ENCODE peak calls at places on chromosomes 4 and X, in ten cellular contexts. N, T, J, S, D, R, Y, X, A and L are unnamed samples.

GRCh38 chrX:12686324-12686723 is 104.9 kb upstream of the PRPS2 start:
- DNase-seq in N (no peak), T (no peak), J (no peak), S (no peak), D (no peak), R (no peak), Y (no peak), X (no peak), A (no peak), L (no peak)

GRCh38 chr4:33381806-33382205 is 2661.6 kb downstream of the PCDH7 start:
- DNase-seq in N (no peak), T (no peak), J (peak), S (no peak), D (no peak), R (no peak), Y (no peak), X (no peak), A (no peak), L (no peak)

GRCh38 chr4:56937262-56937661 is 29.6 kb downstream of the REST start:
- DNase-seq in N (no peak), T (no peak), J (peak), S (no peak), D (peak), R (no peak), Y (no peak), X (peak), A (no peak), L (peak)

GRCh38 chr4:44869222-44869882 is 143.0 kb upstream of the GNPDA2 start:
- DNase-seq in N (peak), T (no peak), J (no peak), S (no peak), D (no peak), R (no peak), Y (no peak), X (no peak), A (no peak), L (no peak)

GRCh38 chr4:37770016-37770415 is 56.5 kb upstream of the PGM2 start:
- DNase-seq in N (no peak), T (no peak), J (peak), S (no peak), D (peak), R (no peak), Y (no peak), X (no peak), A (no peak), L (no peak)

GRCh38 chr4:11480683-11481082 is 52.0 kb upstream of the HS3ST1 start:
- DNase-seq in N (no peak), T (no peak), J (no peak), S (peak), D (peak), R (no peak), Y (no peak), X (no peak), A (no peak), L (peak)

GRCh38 chrX:41442824-41443560 is 4.2 kb upstream of the NYX start:
- DNase-seq in N (no peak), T (no peak), J (no peak), S (no peak), D (no peak), R (no peak), Y (no peak), X (no peak), A (no peak), L (no peak)

GRCh38 chrX:69466546-69466945 is 37.6 kb upstream of the NALF2 start:
- DNase-seq in N (no peak), T (no peak), J (no peak), S (no peak), D (no peak), R (no peak), Y (no peak), X (no peak), A (no peak), L (no peak)

GRCh38 chr4:37788782-37789181 is 37.7 kb upstream of the PGM2 start:
- DNase-seq in N (no peak), T (no peak), J (no peak), S (no peak), D (no peak), R (no peak), Y (no peak), X (no peak), A (no peak), L (no peak)

GRCh38 chr4:147924604-147925412 is 192.9 kb downstream of the ARHGAP10 start:
- DNase-seq in N (no peak), T (no peak), J (peak), S (peak), D (peak), R (no peak), Y (no peak), X (peak), A (peak), L (peak)

GRCh38 chr4:158179465-158179864 is 6.6 kb upstream of the GASK1B start:
- DNase-seq in N (no peak), T (no peak), J (no peak), S (no peak), D (no peak), R (no peak), Y (no peak), X (no peak), A (no peak), L (no peak)

GRCh38 chr4:1246111-1246881 is 2.6 kb downstream of the CTBP1 start:
- DNase-seq in N (peak), T (no peak), J (no peak), S (peak), D (no peak), R (peak), Y (no peak), X (no peak), A (peak), L (no peak)

GRCh38 chr4:80138556-80139538 is 58.5 kb upstream of the PRDM8 start:
- DNase-seq in N (no peak), T (peak), J (peak), S (peak), D (peak), R (no peak), Y (no peak), X (no peak), A (no peak), L (peak)

GRCh38 chr4:2812600-2812932 is 19.7 kb downstream of the SH3BP2 start:
- DNase-seq in N (no peak), T (no peak), J (no peak), S (no peak), D (no peak), R (no peak), Y (no peak), X (peak), A (no peak), L (peak)

GRCh38 chr4:1881709-1882108 is 10.5 kb downstream of the NSD2 start:
- DNase-seq in N (no peak), T (no peak), J (no peak), S (no peak), D (no peak), R (no peak), Y (no peak), X (no peak), A (no peak), L (no peak)

GRCh38 chrX:147550217-147550616 is 361.5 kb upstream of the FMR1 start:
- DNase-seq in N (no peak), T (peak), J (no peak), S (no peak), D (no peak), R (no peak), Y (no peak), X (no peak), A (no peak), L (peak)

GRCh38 chr4:185566972-185567749 is 31.9 kb upstream of the PDLIM3 start:
- DNase-seq in N (no peak), T (no peak), J (peak), S (no peak), D (peak), R (no peak), Y (no peak), X (no peak), A (peak), L (peak)

GRCh38 chr4:2432991-2433530 is 14.3 kb downstream of the CFAP99 start:
- DNase-seq in N (no peak), T (no peak), J (peak), S (no peak), D (peak), R (no peak), Y (no peak), X (no peak), A (no peak), L (peak)

GRCh38 chr4:100494166-100494565 is 23.7 kb downstream of the EMCN start:
- DNase-seq in N (no peak), T (no peak), J (peak), S (no peak), D (peak), R (no peak), Y (no peak), X (no peak), A (no peak), L (peak)

GRCh38 chr4:112895785-112896184 is 153.7 kb upstream of the ANK2 start:
- DNase-seq in N (no peak), T (no peak), J (no peak), S (no peak), D (no peak), R (no peak), Y (no peak), X (no peak), A (peak), L (no peak)

GRCh38 chr4:106312377-106312776 is 3.6 kb downstream of the TBCK start:
- DNase-seq in N (no peak), T (no peak), J (peak), S (no peak), D (peak), R (no peak), Y (no peak), X (no peak), A (no peak), L (peak)

GRCh38 chrX:56366901-56367300 is 134.7 kb downstream of the KLF8 start:
- DNase-seq in N (peak), T (no peak), J (no peak), S (no peak), D (no peak), R (no peak), Y (no peak), X (no peak), A (no peak), L (no peak)

GRCh38 chrX:73851014-73852009 is 288.3 kb downstream of the CHIC1 start:
- DNase-seq in N (peak), T (peak), J (no peak), S (no peak), D (peak), R (no peak), Y (no peak), X (no peak), A (no peak), L (no peak)